ENCODE peak calls at places on chromosomes 3 and 15, in six cellular contexts. U is H9, S is IMR-90, Z is mesenchymal stem cell, L is neuronal stem cell, X is H1. P is an unnamed sample.

GRCh38 chr15:82133251-82133650 is 87.4 kb upstream of the MEX3B start:
- DNase-seq in Z (no peak), L (no peak), X (no peak), S (no peak), U (no peak), P (no peak)

GRCh38 chr3:172982731-172983364 is 158.2 kb downstream of the SPATA16 start:
- DNase-seq in X (no peak), U (no peak), L (no peak), S (no peak), Z (no peak), P (peak; percentile 14)

GRCh38 chr3:9831253-9831652 is 12.6 kb downstream of the RPUSD3 start:
- DNase-seq in Z (no peak), U (no peak), L (no peak), X (no peak), S (no peak), P (no peak)

GRCh38 chr3:123028233-123028828 is 768 bp upstream of the SEMA5B start:
- DNase-seq in S (peak; percentile 72), X (no peak), L (peak; percentile 44), Z (peak; percentile 87), U (peak; percentile 60), P (peak; percentile 94)

GRCh38 chr3:71816141-71816540 is 31.2 kb upstream of the PROK2 start:
- DNase-seq in X (no peak), L (no peak), S (no peak), U (no peak), Z (no peak), P (peak; percentile 43)

GRCh38 chr3:171064461-171064860 is 37.9 kb upstream of the SLC2A2 start:
- DNase-seq in S (no peak), U (no peak), Z (no peak), X (no peak), L (no peak), P (no peak)

GRCh38 chr3:16480861-16481569 is 32.5 kb downstream of the RFTN1 start:
- DNase-seq in X (no peak), U (no peak), S (peak; percentile 70), Z (peak; percentile 46), L (peak; percentile 9), P (peak; percentile 58)

GRCh38 chr15:69232144-69232543 is 66.6 kb upstream of the PAQR5 start:
- DNase-seq in S (peak; percentile 7), U (no peak), L (no peak), Z (peak; percentile 24), X (no peak), P (no peak)

GRCh38 chr3:55683666-55684270 is 196.7 kb upstream of the WNT5A start:
- DNase-seq in S (peak; percentile 59), L (no peak), Z (no peak), X (no peak), U (no peak), P (no peak)

GRCh38 chr3:123610331-123610730 is 25.5 kb upstream of the HACD2 start:
- DNase-seq in S (no peak), U (no peak), X (no peak), Z (no peak), L (no peak), P (no peak)

GRCh38 chr3:69012836-69013255 is 638 bp downstream of the EOGT start:
- DNase-seq in Z (peak; percentile 65), U (peak; percentile 61), L (peak; percentile 17), X (no peak), S (peak; percentile 67), P (peak; percentile 61)

GRCh38 chr15:69996842-69997478 is 100.8 kb downstream of the TLE3 start:
- DNase-seq in U (no peak), Z (no peak), L (no peak), X (no peak), S (no peak), P (no peak)

GRCh38 chr15:92617197-92618037 is 38.2 kb downstream of the FAM174B start:
- DNase-seq in X (no peak), U (no peak), L (no peak), Z (peak; percentile 85), S (peak; percentile 57), P (peak; percentile 55)

GRCh38 chr3:38153221-38153620 is 12.1 kb upstream of the OXSR1 start:
- DNase-seq in S (no peak), L (no peak), U (no peak), Z (no peak), X (no peak), P (no peak)

GRCh38 chr3:38150780-38151528 is 12.5 kb downstream of the MYD88 start:
- DNase-seq in Z (no peak), U (no peak), S (no peak), X (no peak), L (no peak), P (no peak)

GRCh38 chr3:38151667-38152265 is 13.3 kb downstream of the MYD88 start:
- DNase-seq in Z (no peak), S (no peak), U (no peak), L (no peak), X (no peak), P (no peak)

GRCh38 chr3:38153986-38154608 is 11.2 kb upstream of the OXSR1 start:
- DNase-seq in U (no peak), L (no peak), S (peak; percentile 80), Z (peak; percentile 75), X (no peak), P (no peak)

DNA sequence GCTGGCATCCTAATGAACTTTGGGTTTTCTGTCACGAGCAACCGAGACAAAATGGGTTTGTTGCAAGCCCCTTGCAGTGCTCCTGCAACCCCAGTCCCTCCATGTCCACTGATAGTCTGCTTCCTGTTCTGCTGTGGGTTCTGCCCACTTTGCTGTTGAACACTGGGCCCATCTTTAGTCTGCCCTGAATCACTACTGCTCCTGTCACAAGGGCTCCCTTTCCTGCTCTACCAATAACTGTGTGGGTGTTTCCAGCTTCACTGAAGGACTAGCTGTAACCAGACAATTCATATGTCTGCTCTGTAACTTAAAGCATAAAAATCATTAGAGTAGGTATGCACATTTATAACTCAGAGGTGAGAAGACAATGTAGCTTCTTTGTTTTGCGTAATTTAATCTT is 12.7 kb upstream of the OXSR1 start:
- DNase-seq in X (no peak), L (no peak), U (no peak), Z (no peak), S (no peak), P (no peak)
- H3K4me1 ChIP-seq in X (no peaks in the 10 kb centered on the region), L (no peaks in the 10 kb centered on the region), U (no peaks in the 10 kb centered on the region), Z (no peaks in the 10 kb centered on the region), S (no peaks in the 10 kb centered on the region), P (no peaks in the 10 kb centered on the region)

GRCh38 chr3:168081171-168081771 is 14.5 kb downstream of the GOLIM4 start:
- DNase-seq in X (no peak), U (no peak), S (peak; percentile 74), L (no peak), Z (peak; percentile 60), P (no peak)
- H2AK5ac ChIP-seq in X (no peak overlapping the region), U (no peak overlapping the region), S (peak overlapping the region; percentile 36), L (no peak overlapping the region), Z (no peak overlapping the region), P (no peak overlapping the region)

GRCh38 chr3:104952587-104952986 is 414.1 kb upstream of the ALCAM start:
- DNase-seq in S (peak; percentile 88), X (no peak), U (no peak), Z (peak; percentile 71), L (no peak), P (no peak)
- H2BK15ac ChIP-seq in S (no peak overlapping the region), X (no peak overlapping the region), U (no peak overlapping the region), Z (no peak overlapping the region), L (no peak overlapping the region), P (no peak overlapping the region)

GRCh38 chr3:40719660-40720287 is 195.0 kb downstream of the ZNF621 start:
- DNase-seq in S (no peak), U (peak; percentile 30), X (no peak), Z (no peak), L (peak; percentile 12), P (peak; percentile 61)

GRCh38 chr3:40718681-40719080 is 193.9 kb downstream of the ZNF621 start:
- DNase-seq in Z (no peak), S (no peak), X (no peak), U (no peak), L (no peak), P (no peak)

GRCh38 chr3:40720351-40720750 is 195.6 kb downstream of the ZNF621 start:
- DNase-seq in Z (no peak), L (no peak), S (no peak), X (no peak), U (no peak), P (no peak)

GRCh38 chr3:40723078-40723660 is 198.4 kb downstream of the ZNF621 start:
- DNase-seq in Z (no peak), L (no peak), X (no peak), S (no peak), U (no peak), P (no peak)

GRCh38 chr3:40720863-40721262 is 196.1 kb downstream of the ZNF621 start:
- DNase-seq in L (no peak), U (no peak), Z (no peak), S (no peak), X (no peak), P (peak; percentile 30)
- H3K4me1 ChIP-seq in L (peaks cover 2% of the 10 kb centered on the region), U (no peaks in the 10 kb centered on the region), Z (no peaks in the 10 kb centered on the region), S (no peaks in the 10 kb centered on the region), X (no peaks in the 10 kb centered on the region), P (no peaks in the 10 kb centered on the region)

GRCh38 chr3:160400631-160401150 is 1.2 kb downstream of the SMC4 start:
- DNase-seq in U (no peak), Z (no peak), X (no peak), S (no peak), L (no peak), P (peak; percentile 28)

GRCh38 chr3:160398820-160399346 is at the start of gene IFT80:
- DNase-seq in U (peak; percentile 94), Z (peak; percentile 97), L (peak; percentile 94), X (peak; percentile 76), S (peak; percentile 95), P (peak; percentile 99)

GRCh38 chr3:160401301-160402095 is 2.0 kb downstream of the SMC4 start:
- DNase-seq in L (no peak), S (peak; percentile 88), U (no peak), Z (peak; percentile 82), X (no peak), P (peak; percentile 19)

GRCh38 chr3:160400048-160400630 is 689 bp downstream of the SMC4 start:
- DNase-seq in S (peak; percentile 49), X (no peak), U (peak; percentile 33), L (no peak), Z (peak; percentile 70), P (no peak)

DNA sequence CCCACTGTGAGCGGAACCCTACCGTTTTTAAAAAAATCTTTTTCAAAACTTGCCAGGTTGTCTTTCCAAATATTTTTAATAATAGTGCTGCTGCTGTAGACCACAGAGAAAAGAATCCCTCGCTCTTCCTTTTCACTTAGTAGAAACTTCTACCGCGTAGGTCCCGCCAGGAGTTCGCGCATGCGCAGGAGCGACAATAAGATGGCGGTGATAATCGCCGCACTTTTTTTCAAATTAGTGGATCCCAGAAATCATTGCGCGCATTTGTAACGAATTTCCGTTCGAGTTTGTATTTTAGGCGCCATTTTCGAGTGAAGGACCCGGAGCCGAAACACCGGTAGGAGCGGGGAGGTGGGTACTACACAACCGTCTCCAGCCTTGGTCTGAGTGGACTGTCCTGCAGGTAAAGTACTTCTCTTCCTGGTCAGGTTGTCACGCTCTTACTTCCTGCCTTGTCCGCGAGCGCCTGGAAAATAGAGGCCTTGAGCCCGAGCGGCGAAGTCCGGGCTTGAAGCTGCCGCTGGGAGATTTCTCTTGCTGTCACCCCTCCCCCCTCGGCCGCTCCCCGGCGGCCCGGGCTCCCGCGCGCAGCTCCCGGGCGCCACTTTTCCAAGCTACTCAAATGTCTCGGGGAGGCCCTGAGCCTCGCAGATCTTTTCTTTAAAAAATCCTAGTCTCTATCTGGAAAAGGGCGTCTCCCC is at the start of gene SMC4:
- DNase-seq in S (peak; percentile 92), Z (peak; percentile 96), X (peak; percentile 50), L (peak; percentile 93), U (peak; percentile 75), P (peak; percentile 96)
- H2AK5ac ChIP-seq in S (peak within 1 kb of the TSS; percentile 84), Z (no peak within 1 kb of the TSS), X (no peak within 1 kb of the TSS), L (peak within 1 kb of the TSS; percentile 90), U (no peak within 1 kb of the TSS), P (no peak within 1 kb of the TSS)